ENCODE peak calls at places on chromosome 5, in five cellular contexts. B is fibroblast of lung, P is GM23248, H is SK-N-SH, C is hepatocyte. Y is an unnamed sample.

GRCh38 chr5:65823174-65823573 is 101.2 kb downstream of the NLN start:
- DNase-seq in P (no peak), B (no peak), H (no peak), C (no peak), Y (no peak)

GRCh38 chr5:127746756-127747155 is 43.6 kb downstream of the CCDC192 start:
- DNase-seq in C (no peak), H (peak), P (peak), B (peak), Y (no peak)

GRCh38 chr5:9507974-9508373 is 37.9 kb downstream of the SEMA5A start:
- DNase-seq in C (peak), P (peak), B (peak), H (no peak), Y (peak)

GRCh38 chr5:132759114-132760042 is 12.2 kb downstream of the CCNI2 start:
- DNase-seq in B (no peak), C (no peak), P (no peak), H (no peak), Y (peak)

GRCh38 chr5:160774646-160775313 is 77.2 kb downstream of the ATP10B start:
- DNase-seq in P (no peak), B (no peak), C (no peak), H (no peak), Y (no peak)

GRCh38 chr5:92353107-92354030 is 970.3 kb upstream of the ARRDC3 start:
- DNase-seq in P (peak), C (peak), B (peak), H (no peak), Y (no peak)

GRCh38 chr5:154221371-154221896 is 30.9 kb downstream of the GALNT10 start:
- DNase-seq in H (no peak), P (peak), C (peak), B (peak), Y (peak)

GRCh38 chr5:72308853-72309191 is 11.2 kb downstream of the MRPS27 start:
- DNase-seq in H (no peak), C (no peak), B (no peak), P (no peak), Y (no peak)

GRCh38 chr5:95815143-95815729 is 7.3 kb downstream of the GLRX start:
- DNase-seq in H (no peak), B (no peak), C (no peak), P (no peak), Y (no peak)

GRCh38 chr5:93193756-93194155 is 387.3 kb downstream of the NR2F1-AS1 start:
- DNase-seq in P (no peak), H (no peak), B (peak), C (no peak), Y (no peak)

GRCh38 chr5:132423443-132423898 is 54.0 kb downstream of the SLC22A5 start:
- DNase-seq in H (no peak), C (no peak), B (no peak), P (no peak), Y (no peak)

GRCh38 chr5:147713550-147714295 is 68.8 kb downstream of the JAKMIP2 start:
- DNase-seq in B (no peak), P (no peak), C (no peak), H (no peak), Y (no peak)

GRCh38 chr5:68382640-68383039 is 167.1 kb downstream of the PIK3R1 start:
- DNase-seq in P (peak), B (no peak), H (no peak), C (no peak), Y (no peak)

GRCh38 chr5:72108200-72109050 is 1.1 kb downstream of the MAP1B start:
- DNase-seq in H (peak), C (peak), B (peak), P (peak), Y (peak)

GRCh38 chr5:179232091-179232490 is 113.2 kb downstream of the ADAMTS2 start:
- DNase-seq in H (no peak), B (no peak), C (no peak), P (no peak), Y (peak)

GRCh38 chr5:35454011-35454525 is 163.6 kb upstream of the SPEF2 start:
- DNase-seq in B (no peak), P (no peak), C (no peak), H (no peak), Y (no peak)

GRCh38 chr5:2703615-2704014 is 47.9 kb downstream of the IRX2 start:
- DNase-seq in B (no peak), H (no peak), P (no peak), C (no peak), Y (no peak)

GRCh38 chr5:601771-602465 is 10.2 kb upstream of the CEP72 start:
- DNase-seq in B (no peak), H (no peak), P (no peak), C (no peak), Y (no peak)

GRCh38 chr5:2320611-2321010 is 430.9 kb downstream of the IRX2 start:
- DNase-seq in H (no peak), C (no peak), P (no peak), B (no peak), Y (peak)

GRCh38 chr5:171757853-171758535 is 27.6 kb upstream of the SMIM23 start:
- DNase-seq in H (no peak), C (peak), P (peak), B (peak), Y (peak)

GRCh38 chr5:50745221-50745620 is 78.8 kb downstream of the PARP8 start:
- DNase-seq in H (no peak), C (no peak), B (no peak), P (no peak), Y (no peak)
- H3K4me2 ChIP-seq in H (peak), C (peak), B (peak), P (peak), Y (peak)

DNA sequence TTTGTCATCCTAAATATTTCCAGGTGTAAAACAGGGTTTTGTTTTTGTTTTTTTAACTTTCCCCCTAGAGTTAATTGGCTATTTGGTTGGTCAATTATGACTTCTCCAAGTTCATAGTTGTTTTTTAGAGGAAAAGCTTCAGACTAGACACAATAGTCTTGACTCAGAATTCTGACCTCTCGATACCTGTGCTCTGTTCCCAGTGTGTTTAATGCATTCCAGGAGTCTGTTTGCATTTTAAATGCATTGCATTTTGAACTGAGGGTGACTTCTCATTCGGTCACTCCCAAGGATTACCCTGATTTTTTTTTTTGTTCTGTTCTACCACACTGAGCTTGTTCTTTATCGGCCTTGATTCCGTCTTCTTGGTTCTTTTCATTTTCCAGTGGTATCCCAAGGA is 16.3 kb downstream of the ARHGEF28 start:
- DNase-seq in C (no peak), H (no peak), B (no peak), P (no peak), Y (no peak)
- H3K4me2 ChIP-seq in C (no peak), H (no peak), B (no peak), P (no peak), Y (no peak)

DNA sequence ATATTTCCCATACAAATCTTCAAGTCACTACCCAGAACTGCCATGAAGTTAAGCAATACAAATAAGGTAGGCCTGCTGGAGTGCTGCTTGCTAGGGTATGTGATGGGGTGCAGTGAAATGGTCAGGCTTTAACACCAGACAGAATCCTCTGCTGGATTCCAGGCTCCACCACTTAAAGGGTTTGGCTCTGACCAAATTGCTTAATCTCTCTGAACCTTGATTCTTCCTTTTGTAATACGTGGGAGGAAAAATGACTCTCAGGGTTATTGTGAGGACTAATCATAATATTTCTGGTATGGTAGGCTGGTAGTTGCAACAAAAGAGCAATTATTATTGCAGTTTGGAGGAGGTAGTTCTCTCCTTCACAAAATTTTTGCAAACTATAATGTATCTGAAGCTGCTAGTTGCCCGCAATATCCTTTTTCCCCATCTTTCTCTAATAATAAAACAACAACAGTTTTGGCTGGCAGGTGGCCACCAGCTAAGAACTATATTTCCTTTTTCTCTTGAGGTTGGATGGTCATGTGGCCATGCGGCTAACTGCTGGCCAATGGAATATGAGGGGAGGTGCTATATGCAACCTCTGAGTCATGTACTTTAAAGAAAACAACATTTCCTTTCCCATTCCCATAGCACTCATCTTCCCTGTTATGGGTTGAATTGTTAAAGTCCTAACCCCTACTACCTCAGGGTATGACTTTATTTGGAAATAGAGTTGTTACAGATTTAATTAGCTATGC is 44.1 kb downstream of the CCL28 start:
- DNase-seq in B (no peak), C (no peak), P (peak), H (no peak), Y (no peak)
- H3K4me2 ChIP-seq in B (no peak), C (no peak), P (no peak), H (no peak), Y (no peak)

DNA sequence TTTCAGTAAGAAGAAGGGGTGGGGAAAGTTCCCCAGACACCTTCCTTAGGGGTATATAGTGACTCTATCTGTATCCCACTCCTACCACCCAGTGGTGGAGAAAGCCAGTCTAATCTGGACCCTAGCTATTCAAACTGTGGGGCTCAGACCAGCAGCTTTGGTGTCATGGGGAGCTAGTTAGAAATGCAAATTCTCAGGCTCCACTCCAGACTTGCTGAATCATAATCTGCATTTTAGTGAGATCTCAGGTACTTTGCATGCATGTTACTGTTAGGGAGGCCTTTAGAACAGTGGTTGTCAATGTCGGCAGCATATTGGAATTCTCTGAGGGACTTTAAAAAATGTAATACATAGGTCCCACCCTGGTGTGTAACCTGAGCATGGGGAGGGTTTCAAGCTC is 12.1 kb upstream of the GM2A start:
- DNase-seq in H (no peak), P (no peak), C (no peak), B (no peak), Y (no peak)
- H3K4me2 ChIP-seq in H (no peak), P (no peak), C (no peak), B (no peak), Y (no peak)

DNA sequence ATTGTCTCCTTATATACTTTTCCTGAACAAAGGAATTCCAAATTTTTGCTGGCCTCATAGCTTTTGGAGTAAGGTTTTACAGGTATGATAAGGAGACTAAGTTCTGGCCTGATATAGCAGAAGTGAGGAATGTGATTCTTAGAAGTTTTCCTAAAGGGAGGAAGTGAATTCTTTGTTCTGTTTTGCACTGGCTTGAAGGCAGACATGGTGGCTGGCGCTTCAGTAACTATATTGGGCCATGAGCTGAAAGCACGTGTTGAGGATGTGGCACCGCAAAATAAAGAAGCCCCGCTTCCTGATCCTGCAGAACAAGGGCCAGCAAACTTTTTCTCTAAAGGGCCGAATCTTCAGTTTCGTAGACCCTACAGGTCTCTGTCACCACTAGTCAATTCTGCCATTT is 224.2 kb downstream of the SNX18 start:
- DNase-seq in B (no peak), C (no peak), H (no peak), P (no peak), Y (no peak)
- H3K4me2 ChIP-seq in B (no peak), C (no peak), H (no peak), P (peak), Y (no peak)

GRCh38 chr5:143212261-143212660 is 191.2 kb downstream of the NR3C1 start:
- DNase-seq in H (no peak), B (no peak), C (no peak), P (no peak), Y (no peak)
- H3K4me2 ChIP-seq in H (no peak), B (no peak), C (no peak), P (no peak), Y (no peak)

DNA sequence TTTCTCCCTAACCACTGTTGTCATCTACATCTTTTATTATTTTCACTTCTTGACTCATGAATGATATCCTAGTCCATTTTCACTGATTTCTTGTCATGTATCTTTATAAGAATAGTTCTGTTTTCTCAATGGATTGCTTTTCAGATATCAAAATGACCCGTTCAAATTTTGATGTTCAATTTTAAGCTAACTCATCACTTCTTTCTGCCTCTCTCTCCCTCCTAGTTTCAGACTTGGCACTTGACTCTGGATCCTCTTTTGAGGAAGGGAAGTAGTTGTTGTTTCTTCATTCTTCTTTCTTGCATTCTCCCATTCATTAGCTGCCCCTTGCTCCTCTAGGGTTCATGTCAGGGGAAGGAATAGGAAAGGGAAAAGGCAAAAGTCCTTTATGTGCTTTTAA is 23.7 kb downstream of the CSNK1G3 start:
- DNase-seq in P (no peak), B (no peak), H (no peak), C (no peak), Y (no peak)
- H3K4me2 ChIP-seq in P (no peak), B (no peak), H (no peak), C (no peak), Y (no peak)

DNA sequence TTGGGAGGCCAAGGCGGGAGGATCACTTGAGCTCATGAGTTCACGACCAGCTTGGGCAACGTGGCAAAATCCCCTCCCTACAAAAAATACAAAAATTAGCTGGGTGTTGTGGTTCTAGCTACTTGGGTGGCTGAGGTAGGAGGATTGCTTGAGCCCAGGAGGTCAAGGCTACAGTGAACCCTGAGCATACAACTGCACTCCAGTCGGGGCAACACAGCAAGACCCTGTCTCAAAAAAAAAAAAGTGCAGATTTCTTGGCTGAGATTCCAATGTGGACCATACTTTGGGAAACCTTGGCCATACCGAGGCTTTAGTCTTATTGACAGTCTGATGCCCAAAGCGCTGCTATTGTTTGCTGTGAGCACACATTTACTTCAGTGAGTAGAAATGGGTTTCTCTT is 113.6 kb upstream of the CLINT1 start:
- DNase-seq in P (no peak), H (no peak), B (no peak), C (no peak), Y (no peak)
- H3K4me2 ChIP-seq in P (no peak), H (no peak), B (no peak), C (no peak), Y (no peak)

DNA sequence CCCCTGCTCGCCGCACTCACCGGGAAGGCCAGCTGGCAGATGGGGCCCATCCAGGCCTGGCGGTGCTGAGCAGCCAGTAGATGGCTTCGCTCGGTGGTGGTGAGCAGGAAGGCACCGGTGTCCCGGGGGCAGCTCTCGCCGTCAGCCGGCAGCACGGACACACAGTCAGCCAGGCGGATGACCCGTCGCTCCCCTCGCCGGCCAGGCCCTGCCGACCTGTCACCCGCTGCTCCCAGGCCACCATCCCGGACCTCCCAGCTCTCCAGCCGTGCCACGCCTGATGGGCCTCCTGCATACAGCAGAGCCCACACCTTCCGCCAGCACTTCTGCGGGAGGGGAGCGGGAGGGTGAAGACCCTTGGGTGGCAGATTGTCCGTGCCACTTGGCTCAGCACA is 1.4 kb downstream of the DOK3 start:
- DNase-seq in B (no peak), C (no peak), H (no peak), P (no peak), Y (no peak)
- H3K4me2 ChIP-seq in B (no peak), C (no peak), H (no peak), P (no peak), Y (no peak)

Y was measured in osteoblast.